ENCODE peak calls at places on chromosomes 3 and 15, in six cellular contexts. U is dorsolateral prefrontal cortex, S is heart right ventricle, T is endothelial cell, H is activated B cell treated with CpG ODN at 0.5 μM for 24 hours, B is lower lobe of right lung. W is an unnamed sample.

GRCh38 chr3:64399205-64399800 is 174.0 kb upstream of the PRICKLE2 start:
- DNase-seq in U (no peak), S (peak; percentile 64), T (peak; percentile 63), H (no peak), B (no peak), W (no peak)

GRCh38 chr3:80040113-80040512 is 272.3 kb upstream of the ROBO1 start:
- DNase-seq in U (no peak), S (no peak), T (no peak), H (no peak), B (no peak), W (no peak)

GRCh38 chr15:57827021-57827420 is 120.5 kb downstream of the POLR2M start:
- DNase-seq in U (no peak), S (no peak), T (no peak), H (no peak), B (no peak), W (no peak)

GRCh38 chr15:67089218-67090193 is 24.1 kb downstream of the SMAD3 start:
- DNase-seq in U (no peak), S (no peak), T (no peak), H (no peak), B (no peak), W (no peak)

GRCh38 chr3:165696496-165696895 is 140.7 kb downstream of the BCHE start:
- DNase-seq in U (no peak), S (no peak), T (no peak), H (no peak), B (no peak), W (no peak)

GRCh38 chr3:71066356-71066755 is 517.2 kb downstream of the FOXP1 start:
- DNase-seq in U (no peak), S (peak; percentile 40), T (no peak), H (no peak), B (peak; percentile 53), W (no peak)

GRCh38 chr3:89320186-89320585 is 212.8 kb downstream of the EPHA3 start:
- DNase-seq in U (no peak), S (no peak), T (no peak), H (no peak), B (no peak), W (no peak)

GRCh38 chr3:11803977-11804903 is 42.4 kb downstream of the TAMM41 start:
- DNase-seq in U (peak; percentile 38), S (peak; percentile 16), T (peak; percentile 25), H (no peak), B (peak; percentile 53), W (no peak)

GRCh38 chr15:56242576-56243116 is 1.0 kb downstream of the RFX7 start:
- DNase-seq in U (no peak), S (no peak), T (no peak), H (no peak), B (no peak), W (no peak)

GRCh38 chr3:29759443-29760033 is 478.7 kb downstream of the RBMS3 start:
- DNase-seq in U (no peak), S (peak; percentile 9), T (no peak), H (no peak), B (no peak), W (no peak)

GRCh38 chr3:60045686-60046085 is 995.9 kb upstream of the CFAP20DC start:
- DNase-seq in U (no peak), S (no peak), T (no peak), H (no peak), B (no peak), W (no peak)

GRCh38 chr3:23288715-23289114 is 85.6 kb downstream of the UBE2E2 start:
- DNase-seq in U (no peak), S (no peak), T (no peak), H (no peak), B (no peak), W (no peak)

DNA sequence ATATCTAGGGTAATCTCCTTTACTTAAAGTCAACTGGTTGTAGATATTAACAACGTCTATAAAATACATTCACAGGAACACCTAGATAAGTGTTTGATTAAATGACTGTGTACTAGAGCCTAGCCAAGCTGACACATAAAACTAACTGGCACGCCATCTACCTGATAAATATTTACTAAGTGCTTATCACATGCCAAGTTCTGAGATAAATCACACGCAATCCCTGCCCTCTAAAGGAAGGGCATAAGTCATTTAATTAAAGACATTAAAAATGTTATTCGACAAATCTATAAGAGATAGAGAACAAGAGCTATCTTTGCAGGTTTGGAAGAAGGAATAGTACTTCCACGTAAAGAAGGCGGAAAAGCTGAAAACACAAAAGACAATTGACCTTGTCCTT is 11.1 kb upstream of the MB21D2 start:
- DNase-seq in U (no peak), S (no peak), T (no peak), H (no peak), B (no peak), W (no peak)
- TF ChIP-seq CTCF in U (no peak), S (no peak), T (no peak), H (no peak), B (no peak), W (no peak)

GRCh38 chr15:27535445-27536129 is 563.5 kb downstream of the OCA2 start:
- DNase-seq in U (no peak), S (no peak), T (no peak), H (no peak), B (no peak), W (no peak)
- TF ChIP-seq CTCF in U (no peak), S (no peak), T (no peak), H (no peak), B (no peak), W (no peak)

DNA sequence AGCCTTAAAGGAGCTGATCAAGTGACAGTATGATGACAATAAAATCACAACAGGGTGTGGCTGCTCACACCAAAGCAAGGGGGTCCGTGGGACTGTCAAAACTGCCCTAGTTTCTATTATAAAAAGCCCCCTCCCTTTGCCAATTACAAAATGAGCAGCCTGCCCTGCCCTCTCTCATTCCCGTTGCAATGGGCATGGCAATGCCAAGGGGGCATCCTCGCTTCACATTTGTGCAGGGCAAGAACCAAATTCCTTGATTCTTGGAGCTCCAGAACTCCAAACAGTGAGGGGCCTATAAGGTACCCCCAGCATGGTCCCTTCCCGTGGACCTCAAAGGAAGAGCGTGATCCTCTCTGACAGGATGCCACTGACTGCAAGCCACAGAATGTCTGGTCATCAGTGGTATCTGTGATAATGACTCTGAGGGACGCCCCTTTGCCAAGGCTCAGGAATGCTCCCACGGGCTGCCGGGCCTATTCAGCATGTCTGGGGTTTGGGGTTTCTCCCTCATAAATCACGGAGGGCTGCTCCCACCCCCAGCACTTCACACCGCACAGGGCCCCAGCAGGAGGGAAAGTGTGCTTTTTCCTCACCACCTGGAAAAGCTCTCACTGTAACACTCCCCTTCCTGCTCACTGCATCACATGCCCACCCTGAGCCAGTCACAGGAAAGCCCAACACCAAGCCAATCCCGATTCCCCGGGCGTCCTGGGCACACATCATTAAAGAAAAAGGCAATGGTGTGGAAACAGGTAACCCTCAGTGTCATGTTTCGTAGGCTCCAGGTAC is 105.1 kb upstream of the TRPM1 start:
- DNase-seq in U (no peak), S (no peak), T (no peak), H (no peak), B (no peak), W (no peak)
- TF ChIP-seq CTCF in U (no peak), S (no peak), T (no peak), H (no peak), B (no peak), W (no peak)

DNA sequence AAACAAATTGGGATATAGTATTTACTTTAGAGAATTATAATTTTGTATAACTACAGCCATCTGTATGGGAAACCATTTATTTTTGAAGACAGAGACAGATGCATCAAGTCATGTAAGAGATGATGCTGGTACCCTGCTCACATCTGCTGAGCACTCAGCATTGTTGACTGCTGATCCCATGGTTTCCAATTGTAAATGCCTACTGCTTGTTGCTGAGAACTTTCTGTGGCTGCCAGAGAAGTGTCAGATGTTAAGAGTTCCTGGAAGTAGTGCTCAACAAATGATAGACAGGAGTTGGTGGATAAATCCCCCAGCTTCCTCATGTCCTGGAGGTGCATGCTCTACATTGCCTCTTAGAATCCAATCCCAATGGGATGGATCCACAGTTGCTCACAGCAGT is 167.1 kb downstream of the OXSM start:
- DNase-seq in U (no peak), S (peak; percentile 26), T (no peak), H (no peak), B (no peak), W (no peak)
- TF ChIP-seq CTCF in U (no peak), S (no peak), T (no peak), H (no peak), B (no peak), W (no peak)